ENCODE peak calls at places on chromosome 15, in seven cellular contexts. R is foreskin fibroblast, I is tibial nerve, Y is GM06990, G is OCI-LY7, T is upper lobe of right lung, M is heart left ventricle. P is an unnamed sample.

GRCh38 chr15:45611305-45611704 is 23.5 kb upstream of the SQOR start:
- DNase-seq in R (peak), M (no peak), I (no peak), T (no peak), G (peak), Y (no peak), P (no peak)

GRCh38 chr15:99925661-99926461 is 192.6 kb upstream of the LYSMD4 start:
- DNase-seq in Y (peak), T (peak), M (peak), R (peak), I (no peak), G (no peak), P (no peak)

GRCh38 chr15:95975212-95975611 is 355.3 kb upstream of the NR2F2 start:
- DNase-seq in G (no peak), I (no peak), T (no peak), Y (peak), M (no peak), R (no peak), P (no peak)

GRCh38 chr15:63107895-63108546 is 13.6 kb upstream of the LACTB start:
- DNase-seq in Y (no peak), G (no peak), R (peak), M (peak), T (no peak), I (peak), P (peak)

GRCh38 chr15:76501726-76502125 is 165.2 kb downstream of the ISL2 start:
- DNase-seq in Y (no peak), T (no peak), M (no peak), G (no peak), I (no peak), R (peak), P (peak)

GRCh38 chr15:79932447-79932846 is 35.6 kb upstream of the MTHFS start:
- DNase-seq in Y (no peak), M (no peak), G (no peak), T (no peak), R (no peak), I (no peak), P (no peak)

GRCh38 chr15:88470625-88471372 is 3.3 kb downstream of the MRPS11 start:
- DNase-seq in I (no peak), M (no peak), R (no peak), Y (no peak), T (no peak), G (no peak), P (no peak)

GRCh38 chr15:101206173-101206572 is 45.7 kb downstream of the CHSY1 start:
- DNase-seq in T (no peak), G (no peak), Y (no peak), M (no peak), R (peak), I (no peak), P (no peak)

GRCh38 chr15:75696303-75696657 is 16.4 kb downstream of the CSPG4 start:
- DNase-seq in M (no peak), T (no peak), Y (no peak), R (no peak), I (peak), G (no peak), P (no peak)

GRCh38 chr15:95538693-95539092 is 791.8 kb upstream of the NR2F2 start:
- DNase-seq in Y (no peak), R (no peak), G (no peak), T (no peak), M (no peak), I (no peak), P (no peak)

GRCh38 chr15:49675051-49675450 is 54.2 kb downstream of the DTWD1 start:
- DNase-seq in I (no peak), M (no peak), Y (no peak), T (no peak), R (peak), G (no peak), P (peak)

GRCh38 chr15:28981921-28982320 is 96.1 kb downstream of the APBA2 start:
- DNase-seq in R (no peak), T (no peak), Y (no peak), G (no peak), M (no peak), I (no peak), P (no peak)

GRCh38 chr15:67422296-67422695 is 98.6 kb upstream of the C15orf61 start:
- DNase-seq in R (no peak), G (peak), I (no peak), M (no peak), T (no peak), Y (no peak), P (no peak)

GRCh38 chr15:85458764-85459163 is 78.4 kb downstream of the AKAP13 start:
- DNase-seq in T (no peak), G (no peak), I (no peak), Y (no peak), M (no peak), R (no peak), P (no peak)

GRCh38 chr15:64883097-64883581 is 28.6 kb upstream of the ANKDD1A start:
- DNase-seq in M (no peak), I (no peak), T (no peak), R (no peak), Y (peak), G (no peak), P (no peak)

GRCh38 chr15:40118473-40118872 is 9.8 kb upstream of the BMF start:
- DNase-seq in M (no peak), I (no peak), R (no peak), G (no peak), T (no peak), Y (no peak), P (no peak)

GRCh38 chr15:42999201-42999779 is 78.7 kb upstream of the TTBK2 start:
- DNase-seq in R (no peak), Y (no peak), I (no peak), M (no peak), T (no peak), G (no peak), P (no peak)

GRCh38 chr15:42348083-42348482 is 11.2 kb upstream of the CAPN3 start:
- DNase-seq in Y (no peak), M (no peak), I (no peak), T (no peak), R (peak), G (no peak), P (peak)

GRCh38 chr15:73941044-73941443 is 14.8 kb downstream of the LOXL1 start:
- DNase-seq in I (no peak), R (peak), G (no peak), Y (no peak), T (no peak), M (no peak), P (peak)

GRCh38 chr15:69338535-69339213 is 40.0 kb downstream of the PAQR5 start:
- DNase-seq in G (no peak), R (peak), T (no peak), Y (no peak), I (no peak), M (no peak), P (no peak)

GRCh38 chr15:100111103-100112060 is 230.4 kb downstream of the ADAMTS17 start:
- DNase-seq in M (peak), R (peak), G (peak), T (peak), Y (no peak), I (peak), P (peak)

GRCh38 chr15:64618138-64618537 is 157.3 kb downstream of the RBPMS2 start:
- DNase-seq in I (no peak), Y (no peak), R (no peak), M (no peak), G (no peak), T (no peak), P (no peak)

GRCh38 chr15:82850242-82850591 is 40.8 kb downstream of the WHAMM start:
- DNase-seq in Y (no peak), R (peak), G (no peak), T (no peak), M (no peak), I (no peak), P (no peak)

GRCh38 chr15:38226867-38227266 is 25.8 kb upstream of the SPRED1 start:
- DNase-seq in T (no peak), M (peak), Y (no peak), I (peak), G (no peak), R (peak), P (peak)

GRCh38 chr15:39495871-39496459 is 84.9 kb upstream of the THBS1 start:
- DNase-seq in Y (no peak), R (peak), I (no peak), G (no peak), M (no peak), T (no peak), P (no peak)

GRCh38 chr15:29853211-29853987 is 31.1 kb upstream of the TJP1 start:
- DNase-seq in G (no peak), I (no peak), M (no peak), R (no peak), Y (no peak), T (no peak), P (no peak)

GRCh38 chr15:33218071-33218491 is 23.6 kb upstream of the FMN1 start:
- DNase-seq in G (no peak), M (no peak), T (no peak), Y (no peak), R (no peak), I (no peak), P (no peak)

GRCh38 chr15:69265347-69265955 is 33.3 kb upstream of the PAQR5 start:
- DNase-seq in Y (no peak), M (no peak), G (peak), R (peak), I (peak), T (no peak), P (no peak)

GRCh38 chr15:100207053-100207452 is 134.7 kb downstream of the ADAMTS17 start:
- DNase-seq in R (no peak), T (no peak), I (no peak), G (no peak), M (no peak), Y (no peak), P (no peak)

GRCh38 chr15:68526269-68526668 is 52.5 kb upstream of the CORO2B start:
- DNase-seq in T (no peak), I (no peak), M (no peak), G (no peak), Y (peak), R (peak), P (peak)

GRCh38 chr15:80059786-80060489 is 462 bp downstream of the ZFAND6 start:
- DNase-seq in Y (no peak), M (peak), G (peak), T (no peak), I (no peak), R (peak), P (no peak)

GRCh38 chr15:64732156-64732860 is 43.1 kb downstream of the RBPMS2 start:
- DNase-seq in Y (no peak), R (no peak), M (no peak), I (no peak), G (no peak), T (no peak), P (no peak)

GRCh38 chr15:75107905-75108838 is 84.8 kb downstream of the PPCDC start:
- DNase-seq in T (no peak), Y (peak), R (peak), I (no peak), G (no peak), M (no peak), P (peak)

GRCh38 chr15:82828064-82828463 is 18.6 kb downstream of the WHAMM start:
- DNase-seq in I (no peak), T (no peak), G (no peak), Y (no peak), M (no peak), R (peak), P (no peak)

GRCh38 chr15:53978248-53978906 is at the start of gene UNC13C:
- DNase-seq in T (peak), M (no peak), G (no peak), R (peak), Y (peak), I (no peak), P (no peak)

GRCh38 chr15:78129098-78130011 is 1.9 kb downstream of the CIB2 start:
- DNase-seq in G (no peak), R (peak), Y (no peak), I (no peak), T (no peak), M (no peak), P (no peak)

GRCh38 chr15:78131295-78132021 is at the start of gene CIB2:
- DNase-seq in R (peak), Y (peak), G (peak), M (peak), T (peak), I (no peak), P (no peak)

GRCh38 chr15:78130466-78131294 is 565 bp downstream of the CIB2 start:
- DNase-seq in M (no peak), G (no peak), T (peak), Y (no peak), I (no peak), R (no peak), P (no peak)

GRCh38 chr15:78127882-78128281 is 3.4 kb downstream of the CIB2 start:
- DNase-seq in G (no peak), R (no peak), Y (no peak), M (no peak), I (no peak), T (no peak), P (no peak)

DNA sequence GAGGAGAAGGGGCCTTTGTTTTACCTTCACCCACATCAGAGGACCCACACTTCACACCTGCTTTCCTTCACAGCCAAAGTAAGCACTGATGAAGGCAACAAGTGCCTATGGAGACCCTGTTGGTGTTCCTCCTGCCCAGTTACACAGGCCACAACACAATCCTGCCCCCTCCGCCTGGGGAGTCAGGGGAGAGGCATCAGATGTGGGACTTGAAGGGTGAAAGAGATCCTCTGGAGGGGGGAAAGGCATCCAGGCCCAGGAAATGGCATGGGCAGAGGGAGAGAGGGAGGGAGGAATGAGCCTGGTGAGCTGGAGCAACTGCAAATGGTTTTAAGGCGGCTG is 1.3 kb downstream of the CIB2 start:
- DNase-seq in T (no peak), R (no peak), G (no peak), I (no peak), Y (no peak), M (no peak), P (no peak)
- H3K4me3 ChIP-seq in T (no peak), R (no peak), G (no peak), I (no peak), Y (no peak), M (no peak), P (no peak)

GRCh38 chr15:70433583-70434288 is 329.6 kb downstream of the UACA start:
- DNase-seq in G (no peak), M (no peak), Y (no peak), T (peak), R (no peak), I (no peak), P (no peak)
- TF ChIP-seq CTCF in G (no peak), M (no peak), Y (no peak), T (no peak), R (no peak), I (no peak), P (no peak)

GRCh38 chr15:98649621-98649995 is 1.3 kb downstream of the IGF1R start:
- DNase-seq in R (peak), T (peak), G (peak), I (peak), M (peak), Y (peak), P (no peak)

GRCh38 chr15:98648654-98649537 is 557 bp downstream of the IGF1R start:
- DNase-seq in Y (peak), M (peak), T (peak), R (peak), I (peak), G (peak), P (no peak)

GRCh38 chr15:98650871-98651481 is 2.6 kb downstream of the IGF1R start:
- DNase-seq in T (no peak), M (no peak), R (peak), Y (no peak), I (peak), G (no peak), P (no peak)

GRCh38 chr15:98651581-98652220 is 3.4 kb downstream of the IGF1R start:
- DNase-seq in M (no peak), I (peak), T (no peak), R (peak), Y (no peak), G (no peak), P (no peak)

DNA sequence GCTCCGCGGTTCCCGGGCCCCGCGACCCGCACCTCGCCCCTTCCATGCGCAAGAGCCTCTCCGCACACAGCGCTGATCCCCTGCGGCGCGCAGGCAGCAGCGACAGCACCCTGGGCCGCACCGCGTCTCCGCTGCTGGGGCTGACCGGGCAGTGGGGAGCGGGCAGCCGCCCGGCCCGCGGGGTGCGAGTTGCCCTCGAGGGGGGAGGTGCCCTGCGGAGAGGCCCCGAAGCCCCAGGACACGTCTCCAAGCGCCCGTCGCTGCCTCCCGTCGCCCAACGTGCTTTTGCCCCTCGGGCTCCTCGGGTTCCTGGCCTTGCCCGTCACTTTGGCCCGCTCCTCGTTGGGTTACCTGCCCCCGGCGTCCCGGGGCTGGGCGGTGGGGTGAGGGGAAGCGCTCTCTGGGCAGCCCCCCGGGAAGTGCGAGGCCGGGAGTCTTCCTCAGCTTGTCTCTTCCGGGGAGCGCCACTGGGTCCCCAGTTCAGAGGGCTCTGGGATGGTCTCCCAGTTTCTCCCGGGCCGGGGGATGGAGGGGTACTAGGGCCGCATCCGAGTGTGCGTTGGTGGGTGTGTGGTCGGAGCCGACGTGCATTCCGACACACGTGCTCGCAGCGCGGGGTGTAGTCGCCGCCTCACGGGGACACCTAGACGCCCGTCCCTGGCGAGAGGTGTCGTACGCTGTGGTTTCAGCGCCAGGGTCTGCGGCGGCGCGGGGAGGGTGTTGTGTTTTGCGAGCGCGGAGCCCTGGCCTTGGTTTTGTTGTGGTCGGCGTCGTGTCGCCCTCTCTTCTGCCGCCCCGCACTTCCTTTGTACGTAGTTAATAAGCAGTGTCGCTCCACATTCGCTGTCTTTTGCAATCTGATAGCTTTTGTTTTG is 1.9 kb downstream of the IGF1R start:
- DNase-seq in M (peak), I (peak), Y (peak), R (peak), T (peak), G (no peak), P (no peak)
- H3K4me3 ChIP-seq in M (peak), I (peak), Y (peak), R (peak), T (peak), G (peak), P (peak)

DNA sequence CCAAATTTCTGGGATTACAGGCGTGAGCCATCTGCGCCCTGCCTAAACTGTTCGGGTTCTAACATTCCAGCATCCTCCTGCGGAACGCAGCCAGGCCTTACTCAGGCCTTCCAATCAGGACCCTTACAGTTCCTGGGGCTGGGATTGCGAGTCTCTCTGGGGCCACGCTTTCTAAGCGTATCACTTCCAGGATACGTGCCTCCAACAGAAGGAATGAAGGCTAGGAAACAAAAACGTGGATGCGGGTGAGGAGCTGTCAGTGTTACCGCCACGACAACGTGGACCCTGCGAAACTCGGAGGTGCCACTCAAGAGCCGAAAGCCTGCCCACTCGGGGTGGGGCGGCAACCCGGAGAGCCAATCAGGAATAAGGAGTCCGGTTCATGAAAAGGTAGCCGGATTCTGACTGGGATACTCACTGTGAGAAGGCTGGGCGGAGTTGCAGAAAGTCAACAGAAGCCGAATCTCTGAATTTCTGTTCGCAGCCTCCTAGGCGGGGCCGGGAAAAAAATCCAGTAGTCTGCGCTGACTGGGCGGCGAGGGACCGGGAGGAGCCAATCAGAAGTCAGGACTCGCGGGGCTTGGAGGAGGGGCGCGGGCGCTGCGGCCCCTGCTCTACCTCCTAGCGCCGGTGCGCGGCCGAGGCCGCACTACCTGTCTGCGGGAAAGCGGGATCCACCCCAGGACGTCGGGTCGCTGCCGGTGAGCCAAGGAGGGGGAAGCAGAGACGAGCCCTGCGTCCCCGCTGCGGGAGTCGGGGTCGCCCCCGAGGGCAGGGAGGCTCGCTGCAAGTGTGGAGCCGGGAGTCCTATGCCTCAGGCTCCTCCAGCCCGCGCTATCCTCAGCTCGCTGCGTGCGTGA is at the start of gene HYKK:
- DNase-seq in I (peak), R (peak), Y (peak), G (peak), T (peak), M (peak), P (peak)
- TF ChIP-seq CTCF in I (peak), R (no peak), Y (peak), G (no peak), T (peak), M (no peak), P (no peak)

GRCh38 chr15:78457101-78457500 is 19.1 kb downstream of the IREB2 start:
- DNase-seq in T (no peak), R (peak), G (no peak), Y (no peak), I (no peak), M (no peak), P (peak)

GRCh38 chr15:78460737-78461136 is 22.7 kb downstream of the IREB2 start:
- DNase-seq in G (no peak), Y (no peak), M (no peak), T (no peak), I (no peak), R (no peak), P (no peak)

GRCh38 chr15:78455749-78456148 is 17.7 kb downstream of the IREB2 start:
- DNase-seq in G (no peak), T (no peak), I (no peak), Y (no peak), R (peak), M (peak), P (no peak)

GRCh38 chr15:78456391-78456790 is 18.4 kb downstream of the IREB2 start:
- DNase-seq in M (no peak), I (no peak), T (no peak), G (no peak), R (no peak), Y (no peak), P (no peak)

GRCh38 chr15:78461171-78461881 is 23.3 kb downstream of the IREB2 start:
- DNase-seq in M (no peak), G (no peak), Y (no peak), I (no peak), T (no peak), R (no peak), P (no peak)
- H3K4me3 ChIP-seq in M (no peak), G (no peak), Y (no peak), I (no peak), T (no peak), R (no peak), P (no peak)

DNA sequence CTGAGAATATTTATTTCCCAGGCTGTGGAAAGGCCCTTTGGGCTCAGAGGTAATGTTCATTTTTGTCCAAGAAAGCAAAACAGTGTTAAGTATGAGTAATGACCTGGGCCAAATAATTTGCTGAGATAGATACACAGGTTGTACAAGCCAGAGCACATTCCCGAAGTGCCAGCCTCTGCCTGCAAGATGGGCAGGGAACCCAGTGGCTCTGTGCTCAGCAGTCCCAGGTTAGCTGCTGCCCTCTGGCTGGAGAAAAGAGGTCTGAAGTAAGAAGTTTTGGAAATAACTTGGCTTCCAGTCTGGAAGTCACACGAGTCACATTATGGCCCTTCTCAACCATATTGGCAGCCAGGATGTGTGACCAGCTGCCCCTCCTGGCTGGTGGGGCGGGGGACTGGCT is 20.2 kb downstream of the MYZAP start:
- DNase-seq in T (no peak), Y (no peak), M (peak), I (no peak), G (no peak), R (peak), P (no peak)
- TF ChIP-seq CTCF in T (peak), Y (no peak), M (peak), I (peak), G (no peak), R (peak), P (peak)